ENCODE peak calls at places on chromosomes 6 and 20, in nine cellular contexts. Y is A549, R is SK-N-SH, B is HCT116, E is HL-60, U is Panc1, N is HepG2, L is K562, O is GM12878. Z is an unnamed sample.

GRCh38 chr6:12340488-12340818 is 50.3 kb downstream of the EDN1 start:
- DNase-seq in Y (no peak), R (no peak), B (no peak), E (no peak), U (no peak), N (peak; percentile 41), L (no peak), O (no peak), Z (no peak)

GRCh38 chr6:3285049-3285639 is 26.4 kb downstream of the PSMG4 start:
- DNase-seq in Y (no peak), R (no peak), B (no peak), E (no peak), U (no peak), N (no peak), L (no peak), O (no peak), Z (no peak)

GRCh38 chr20:17083738-17084137 is 143.1 kb upstream of the PCSK2 start:
- DNase-seq in Y (no peak), R (no peak), B (no peak), E (no peak), U (no peak), N (peak; percentile 10), L (peak; percentile 0), O (no peak), Z (peak; percentile 65)

GRCh38 chr20:2022163-2022562 is 28.3 kb upstream of the PDYN start:
- DNase-seq in Y (no peak), R (no peak), B (no peak), E (peak; percentile 26), U (no peak), N (no peak), L (no peak), O (no peak), Z (no peak)

GRCh38 chr6:107458687-107459282 is 579 bp downstream of the PDSS2 start:
- DNase-seq in Y (peak; percentile 29), R (no peak), B (no peak), E (no peak), U (peak; percentile 4), N (peak; percentile 25), L (no peak), O (peak; percentile 8), Z (peak; percentile 47)

GRCh38 chr20:57900226-57900905 is 190.6 kb upstream of the PMEPA1 start:
- DNase-seq in Y (no peak), R (no peak), B (no peak), E (no peak), U (no peak), N (no peak), L (no peak), O (no peak), Z (no peak)

GRCh38 chr6:766625-767024 is 73.7 kb upstream of the EXOC2 start:
- DNase-seq in Y (no peak), R (no peak), B (no peak), E (no peak), U (no peak), N (no peak), L (no peak), O (peak; percentile 53), Z (no peak)

GRCh38 chr20:2865630-2866029 is 7.7 kb upstream of the PTPRA start:
- DNase-seq in Y (no peak), R (no peak), B (no peak), E (no peak), U (no peak), N (no peak), L (peak; percentile 26), O (no peak), Z (peak; percentile 68)

GRCh38 chr6:11275598-11275997 is 43.1 kb upstream of the NEDD9 start:
- DNase-seq in Y (peak; percentile 45), R (no peak), B (no peak), E (peak; percentile 42), U (no peak), N (peak; percentile 91), L (no peak), O (peak; percentile 95), Z (no peak)

GRCh38 chr6:48117246-48117645 is 6.2 kb upstream of the PTCHD4 start:
- DNase-seq in Y (no peak), R (no peak), B (no peak), E (no peak), U (no peak), N (no peak), L (no peak), O (no peak), Z (no peak)

GRCh38 chr20:33009214-33010132 is 2.0 kb downstream of the BPIFB2 start:
- DNase-seq in Y (no peak), R (no peak), B (no peak), E (no peak), U (no peak), N (peak; percentile 99), L (no peak), O (no peak), Z (no peak)

GRCh38 chr6:34381086-34381485 is 11.4 kb downstream of the NUDT3 start:
- DNase-seq in Y (no peak), R (no peak), B (no peak), E (no peak), U (no peak), N (no peak), L (peak; percentile 36), O (no peak), Z (no peak)

DNA sequence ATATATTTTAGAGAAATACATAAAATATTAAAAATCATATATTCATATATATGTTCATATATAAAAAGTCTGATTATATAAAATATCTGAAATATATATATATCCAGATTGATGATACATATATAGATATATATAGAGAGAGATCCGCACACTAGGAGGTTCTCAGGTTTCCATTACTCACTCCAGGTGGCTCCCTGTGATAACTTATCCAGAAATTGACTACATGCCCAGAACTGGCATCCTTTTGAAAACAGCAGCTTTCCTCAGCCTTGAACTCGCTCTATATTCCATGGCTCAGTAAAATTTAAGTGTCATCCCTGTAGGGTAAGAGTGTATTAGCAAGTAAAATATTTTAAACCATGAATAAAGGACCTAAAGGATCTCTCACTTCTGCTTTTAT is 206.8 kb downstream of the TINAG start:
- DNase-seq in Y (no peak), R (no peak), B (no peak), E (no peak), U (no peak), N (no peak), L (no peak), O (no peak), Z (no peak)
- TF ChIP-seq REST in Y (no peak), R (no peak), B (no peak), E (no peak), U (no peak), N (no peak), L (no peak), O (no peak), Z (no peak)

GRCh38 chr20:20713244-20713765 is 861 bp upstream of the RALGAPA2 start:
- DNase-seq in Y (no peak), R (peak; percentile 15), B (no peak), E (no peak), U (no peak), N (peak; percentile 22), L (peak; percentile 4), O (no peak), Z (no peak)

GRCh38 chr20:20712004-20712473 is 405 bp downstream of the RALGAPA2 start:
- DNase-seq in Y (no peak), R (no peak), B (no peak), E (no peak), U (no peak), N (peak; percentile 37), L (no peak), O (no peak), Z (peak; percentile 48)

GRCh38 chr20:20710847-20711315 is 1.6 kb downstream of the RALGAPA2 start:
- DNase-seq in Y (no peak), R (no peak), B (no peak), E (peak; percentile 66), U (no peak), N (peak; percentile 90), L (peak; percentile 23), O (no peak), Z (no peak)

GRCh38 chr20:20711413-20711812 is 1.0 kb downstream of the RALGAPA2 start:
- DNase-seq in Y (no peak), R (no peak), B (no peak), E (no peak), U (no peak), N (no peak), L (no peak), O (no peak), Z (peak; percentile 16)

GRCh38 chr20:20712474-20713243 is at the start of gene RALGAPA2:
- DNase-seq in Y (peak; percentile 96), R (peak; percentile 98), B (peak; percentile 94), E (peak; percentile 97), U (peak; percentile 90), N (peak; percentile 100), L (peak; percentile 93), O (peak; percentile 94), Z (peak; percentile 98)
- TF ChIP-seq CTCF in Y (no peak), R (no peak), B (no peak), E (no peak), U (no peak), N (peak; percentile 53), L (no peak), O (no peak), Z (no peak)

DNA sequence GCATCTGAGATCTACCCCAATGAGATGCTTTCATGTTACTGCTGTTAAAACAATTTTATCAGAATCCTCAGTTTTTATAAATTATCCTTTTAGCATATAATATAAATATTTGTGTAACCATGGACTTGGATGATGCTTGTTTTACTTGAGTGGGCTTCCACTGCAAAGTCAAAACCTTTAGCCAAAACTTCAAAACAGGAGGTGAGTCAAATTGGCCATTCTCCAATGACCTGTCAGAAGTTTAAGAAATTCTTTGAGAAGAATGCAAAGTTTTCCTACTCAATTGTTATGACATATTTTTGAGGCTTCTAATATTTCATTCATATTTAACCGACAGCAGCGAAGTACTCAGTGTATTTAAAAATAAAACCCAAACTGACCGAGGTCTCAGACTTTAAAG is 507.9 kb downstream of the EYS start:
- DNase-seq in Y (no peak), R (no peak), B (no peak), E (no peak), U (no peak), N (no peak), L (no peak), O (no peak), Z (no peak)
- TF ChIP-seq REST in Y (no peak), R (no peak), B (no peak), E (no peak), U (no peak), N (no peak), L (no peak), O (no peak), Z (no peak)

GRCh38 chr20:36504295-36504694 is 37.0 kb upstream of the MYL9 start:
- DNase-seq in Y (no peak), R (no peak), B (no peak), E (no peak), U (no peak), N (no peak), L (no peak), O (no peak), Z (no peak)

GRCh38 chr20:36507746-36508145 is 33.6 kb upstream of the MYL9 start:
- DNase-seq in Y (no peak), R (no peak), B (no peak), E (no peak), U (no peak), N (no peak), L (no peak), O (no peak), Z (no peak)

GRCh38 chr20:36501367-36502006 is 39.8 kb upstream of the MYL9 start:
- DNase-seq in Y (no peak), R (no peak), B (no peak), E (no peak), U (no peak), N (no peak), L (no peak), O (no peak), Z (no peak)

DNA sequence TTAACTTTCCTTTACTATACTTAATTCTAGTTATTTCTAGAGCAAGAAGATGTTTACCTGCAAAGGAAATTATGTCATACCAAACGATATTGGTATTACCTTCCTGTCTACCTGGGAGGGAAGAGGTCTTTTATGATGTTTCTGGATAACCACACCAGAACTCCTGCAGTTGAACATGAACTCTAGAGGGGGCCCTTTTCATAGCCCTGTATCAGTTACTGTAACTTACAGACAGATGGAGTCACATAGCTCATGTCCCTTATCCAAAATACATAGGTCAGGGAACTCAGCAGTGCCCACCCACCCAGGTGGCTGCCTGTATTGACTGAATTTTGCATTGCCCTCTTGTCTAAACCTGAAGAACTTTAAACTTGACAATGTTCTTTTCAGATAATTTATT is 35.1 kb upstream of the MYL9 start:
- DNase-seq in Y (peak; percentile 44), R (no peak), B (no peak), E (no peak), U (no peak), N (peak; percentile 63), L (peak; percentile 44), O (no peak), Z (peak; percentile 45)
- TF ChIP-seq CTCF in Y (peak; percentile 46), R (peak; percentile 50), B (peak; percentile 60), E (no peak), U (no peak), N (peak; percentile 59), L (peak; percentile 89), O (peak; percentile 43), Z (peak; percentile 49)

Z was measured in GM23338.